ENCODE peak calls at places on chromosomes 2 and 18, in six cellular contexts. H, A, V, C, O and Y are unnamed samples.

GRCh38 chr2:125710561-125710960 is 945.4 kb upstream of the GYPC start:
- DNase-seq in H (no peak), A (no peak), V (no peak), C (no peak), O (no peak), Y (no peak)

GRCh38 chr2:24891201-24891600 is 28.8 kb downstream of the ADCY3 start:
- DNase-seq in H (no peak), A (no peak), V (no peak), C (no peak), O (no peak), Y (no peak)

GRCh38 chr2:5980351-5981054 is 288.3 kb downstream of the SOX11 start:
- DNase-seq in H (no peak), A (no peak), V (no peak), C (no peak), O (no peak), Y (no peak)

GRCh38 chr18:57923606-57924005 is 120.4 kb upstream of the NEDD4L start:
- DNase-seq in H (no peak), A (no peak), V (no peak), C (no peak), O (no peak), Y (no peak)

GRCh38 chr18:58861853-58862252 is 2.8 kb upstream of the ZNF532 start:
- DNase-seq in H (no peak), A (no peak), V (no peak), C (no peak), O (no peak), Y (no peak)

GRCh38 chr2:96163415-96163767 is 18.2 kb upstream of the DUSP2 start:
- DNase-seq in H (no peak), A (no peak), V (no peak), C (no peak), O (no peak), Y (no peak)

GRCh38 chr2:224401641-224402342 is at the start of gene FAM124B:
- DNase-seq in H (peak; percentile 46), A (peak; percentile 61), V (no peak), C (no peak), O (peak; percentile 16), Y (peak; percentile 46)

GRCh38 chr2:43228341-43228751 is 1.9 kb upstream of the ZFP36L2 start:
- DNase-seq in H (no peak), A (no peak), V (no peak), C (no peak), O (no peak), Y (no peak)

GRCh38 chr2:70381821-70382220 is 80.0 kb upstream of the FAM136A start:
- DNase-seq in H (no peak), A (no peak), V (no peak), C (no peak), O (no peak), Y (no peak)

GRCh38 chr2:172772637-172773036 is 37.0 kb downstream of the RAPGEF4 start:
- DNase-seq in H (no peak), A (no peak), V (no peak), C (no peak), O (no peak), Y (no peak)

GRCh38 chr2:165793161-165793778 is 777 bp downstream of the GALNT3 start:
- DNase-seq in H (peak; percentile 23), A (peak; percentile 10), V (peak; percentile 19), C (peak; percentile 44), O (no peak), Y (peak; percentile 49)

GRCh38 chr2:37782721-37783438 is 111.4 kb upstream of the CDC42EP3 start:
- DNase-seq in H (no peak), A (no peak), V (no peak), C (no peak), O (no peak), Y (no peak)

GRCh38 chr2:161651547-161651946 is 27.3 kb downstream of the SLC4A10 start:
- DNase-seq in H (no peak), A (no peak), V (no peak), C (no peak), O (no peak), Y (no peak)

GRCh38 chr2:191496838-191497237 is 181.1 kb upstream of the NABP1 start:
- DNase-seq in H (no peak), A (no peak), V (no peak), C (no peak), O (no peak), Y (no peak)

GRCh38 chr2:191486584-191487320 is 191.2 kb upstream of the NABP1 start:
- DNase-seq in H (no peak), A (no peak), V (no peak), C (no peak), O (no peak), Y (no peak)

GRCh38 chr2:101251844-101252407 is 760 bp upstream of the CNOT11 start:
- DNase-seq in H (peak; percentile 48), A (no peak), V (no peak), C (peak; percentile 54), O (peak; percentile 32), Y (peak; percentile 38)

GRCh38 chr2:85843543-85843942 is 45.2 kb downstream of the ST3GAL5 start:
- DNase-seq in H (peak; percentile 43), A (no peak), V (no peak), C (peak; percentile 82), O (no peak), Y (no peak)